ENCODE peak calls at places on chromosome 17, in four cellular contexts. One of them, this sample, is unnamed.

GRCh38 chr17:2049333-2050245 is 5.3 kb upstream of the HIC1 start:
- DNase-seq in MCF 10A: peak
- DNase-seq in adrenal gland: peak
- DNase-seq in NCI-H345: peak
- DNase-seq in this sample: peak

GRCh38 chr17:5055543-5055942 is 20.3 kb upstream of the SLC52A1 start:
- DNase-seq in adrenal gland: no peak
- DNase-seq in MCF 10A: no peak
- DNase-seq in NCI-H345: no peak
- DNase-seq in this sample: no peak

GRCh38 chr17:56715613-56716357 is 117.9 kb downstream of the C17orf67 start:
- DNase-seq in NCI-H345: peak
- DNase-seq in adrenal gland: peak
- DNase-seq in MCF 10A: peak
- DNase-seq in this sample: peak

GRCh38 chr17:49362723-49363117 is 670 bp upstream of the ZNF652 start:
- DNase-seq in adrenal gland: no peak
- DNase-seq in NCI-H345: no peak
- DNase-seq in MCF 10A: no peak
- DNase-seq in this sample: peak

GRCh38 chr17:81365148-81365600 is 30.1 kb upstream of the BAHCC1 start:
- DNase-seq in adrenal gland: peak
- DNase-seq in NCI-H345: no peak
- DNase-seq in MCF 10A: peak
- DNase-seq in this sample: peak

GRCh38 chr17:17808706-17809432 is 27.9 kb downstream of the SREBF1 start:
- DNase-seq in adrenal gland: no peak
- DNase-seq in MCF 10A: peak
- DNase-seq in NCI-H345: no peak
- DNase-seq in this sample: peak

GRCh38 chr17:72120878-72121163 is at the start of gene SOX9:
- DNase-seq in adrenal gland: peak
- DNase-seq in MCF 10A: peak
- DNase-seq in NCI-H345: peak
- DNase-seq in this sample: peak

GRCh38 chr17:47218896-47219430 is 9.8 kb downstream of the MYL4 start:
- DNase-seq in MCF 10A: no peak
- DNase-seq in adrenal gland: no peak
- DNase-seq in NCI-H345: no peak
- DNase-seq in this sample: no peak

GRCh38 chr17:64355536-64356303 is 34.9 kb downstream of the PECAM1 start:
- DNase-seq in MCF 10A: peak
- DNase-seq in NCI-H345: no peak
- DNase-seq in adrenal gland: no peak
- DNase-seq in this sample: no peak

GRCh38 chr17:73283841-73284282 is 22.2 kb upstream of the CPSF4L start:
- DNase-seq in adrenal gland: peak
- DNase-seq in MCF 10A: no peak
- DNase-seq in NCI-H345: no peak
- DNase-seq in this sample: no peak

GRCh38 chr17:2289878-2290478 is 13.6 kb downstream of the SMG6 start:
- DNase-seq in NCI-H345: no peak
- DNase-seq in adrenal gland: no peak
- DNase-seq in MCF 10A: no peak
- DNase-seq in this sample: no peak

GRCh38 chr17:17151962-17152361 is 54.2 kb downstream of the PLD6 start:
- DNase-seq in MCF 10A: peak
- DNase-seq in NCI-H345: no peak
- DNase-seq in adrenal gland: peak
- DNase-seq in this sample: peak

GRCh38 chr17:67108411-67108810 is 64.1 kb downstream of the CACNG1 start:
- DNase-seq in adrenal gland: no peak
- DNase-seq in NCI-H345: no peak
- DNase-seq in MCF 10A: no peak
- DNase-seq in this sample: no peak

GRCh38 chr17:76500074-76500744 is 1.0 kb downstream of the RHBDF2 start:
- DNase-seq in NCI-H345: no peak
- DNase-seq in MCF 10A: peak
- DNase-seq in adrenal gland: no peak
- DNase-seq in this sample: no peak

GRCh38 chr17:66954632-66955031 is 9.9 kb upstream of the CACNG4 start:
- DNase-seq in adrenal gland: no peak
- DNase-seq in NCI-H345: no peak
- DNase-seq in MCF 10A: no peak
- DNase-seq in this sample: no peak

GRCh38 chr17:7992516-7992915 is 9.9 kb upstream of the GUCY2D start:
- DNase-seq in MCF 10A: peak
- DNase-seq in adrenal gland: peak
- DNase-seq in NCI-H345: no peak
- DNase-seq in this sample: peak

GRCh38 chr17:32723310-32723955 is 153.5 kb downstream of the MYO1D start:
- DNase-seq in NCI-H345: no peak
- DNase-seq in adrenal gland: no peak
- DNase-seq in MCF 10A: no peak
- DNase-seq in this sample: no peak